ENCODE peak calls at places on chromosomes 12 and 14, in ten cellular contexts. W, S, G, Q, R, D, H, V, A and T are unnamed samples. For H3K36me3, the result is how much of the 10 kb centered on the place peaks cover.

GRCh38 chr12:88600272-88600671 is 20.0 kb upstream of the KITLG start:
- DNase-seq in W (no peak), S (no peak), G (no peak), Q (no peak), R (no peak), D (no peak), H (no peak), V (no peak), A (no peak), T (no peak)

GRCh38 chr14:88535149-88535548 is 19.7 kb downstream of the PTPN21 start:
- DNase-seq in W (no peak), S (no peak), G (no peak), Q (no peak), R (peak), D (no peak), H (no peak), V (no peak), A (no peak), T (no peak)

GRCh38 chr12:22415342-22416309 is 81.1 kb upstream of the ST8SIA1 start:
- DNase-seq in W (peak), S (no peak), G (peak), Q (no peak), R (peak), D (no peak), H (no peak), V (no peak), A (no peak), T (peak)

GRCh38 chr12:6832125-6832524 is 3.9 kb downstream of the P3H3 start:
- DNase-seq in W (no peak), S (peak), G (no peak), Q (no peak), R (no peak), D (no peak), H (no peak), V (no peak), A (no peak), T (no peak)

GRCh38 chr12:42660968-42661937 is 71.7 kb upstream of the PRICKLE1 start:
- DNase-seq in W (no peak), S (no peak), G (no peak), Q (no peak), R (no peak), D (no peak), H (no peak), V (no peak), A (no peak), T (no peak)

GRCh38 chr12:6469609-6470374 is 685 bp downstream of the VAMP1 start:
- DNase-seq in W (no peak), S (no peak), G (no peak), Q (peak), R (no peak), D (no peak), H (no peak), V (peak), A (no peak), T (no peak)

GRCh38 chr12:52043386-52044212 is 7.6 kb upstream of the NR4A1 start:
- DNase-seq in W (peak), S (peak), G (peak), Q (no peak), R (peak), D (no peak), H (peak), V (no peak), A (peak), T (peak)

GRCh38 chr14:85701763-85702162 is 171.8 kb downstream of the FLRT2 start:
- DNase-seq in W (no peak), S (no peak), G (no peak), Q (no peak), R (no peak), D (no peak), H (no peak), V (no peak), A (no peak), T (no peak)

GRCh38 chr12:116760621-116761020 is 22.5 kb downstream of the RNFT2 start:
- DNase-seq in W (no peak), S (no peak), G (no peak), Q (no peak), R (no peak), D (no peak), H (no peak), V (no peak), A (no peak), T (no peak)

GRCh38 chr12:45478931-45479330 is 250.6 kb upstream of the ARID2 start:
- DNase-seq in W (no peak), S (no peak), G (no peak), Q (no peak), R (no peak), D (no peak), H (no peak), V (no peak), A (no peak), T (no peak)

GRCh38 chr12:8057839-8058238 is 8.3 kb downstream of the C3AR1 start:
- DNase-seq in W (no peak), S (no peak), G (no peak), Q (no peak), R (no peak), D (no peak), H (no peak), V (no peak), A (no peak), T (no peak)

GRCh38 chr12:8709124-8709830 is 11.5 kb downstream of the RIMKLB start:
- DNase-seq in W (no peak), S (no peak), G (no peak), Q (no peak), R (no peak), D (no peak), H (no peak), V (no peak), A (no peak), T (no peak)

GRCh38 chr14:101192661-101193000 is 289.1 kb upstream of the RTL1 start:
- DNase-seq in W (no peak), S (no peak), G (no peak), Q (no peak), R (no peak), D (no peak), H (no peak), V (no peak), A (no peak), T (no peak)

GRCh38 chr14:30874999-30875787 is 834 bp downstream of the COCH start:
- DNase-seq in W (no peak), S (no peak), G (no peak), Q (peak), R (no peak), D (no peak), H (no peak), V (no peak), A (no peak), T (no peak)

GRCh38 chr12:6461401-6462233 is 8.9 kb downstream of the VAMP1 start:
- DNase-seq in W (peak), S (peak), G (peak), Q (no peak), R (peak), D (peak), H (no peak), V (peak), A (no peak), T (peak)

GRCh38 chr12:57836442-57837375 is 9.8 kb downstream of the CTDSP2 start:
- DNase-seq in W (peak), S (peak), G (peak), Q (peak), R (peak), D (peak), H (peak), V (peak), A (no peak), T (peak)

GRCh38 chr12:16344269-16344668 is 3.2 kb upstream of the MGST1 start:
- DNase-seq in W (no peak), S (no peak), G (no peak), Q (no peak), R (no peak), D (no peak), H (no peak), V (no peak), A (no peak), T (no peak)

GRCh38 chr14:102699416-102700110 is 77.7 kb upstream of the TRAF3 start:
- DNase-seq in W (no peak), S (no peak), G (no peak), Q (no peak), R (no peak), D (no peak), H (no peak), V (no peak), A (no peak), T (no peak)

GRCh38 chr12:61808856-61809255 is 451.3 kb upstream of the USP15 start:
- DNase-seq in W (no peak), S (no peak), G (no peak), Q (no peak), R (no peak), D (no peak), H (no peak), V (no peak), A (no peak), T (no peak)

GRCh38 chr12:92070864-92071445 is 74.7 kb downstream of the BTG1 start:
- DNase-seq in W (no peak), S (no peak), G (no peak), Q (no peak), R (peak), D (peak), H (no peak), V (no peak), A (no peak), T (no peak)

GRCh38 chr14:64649383-64649998 is 54.7 kb upstream of the PLEKHG3 start:
- DNase-seq in W (peak), S (no peak), G (no peak), Q (no peak), R (peak), D (peak), H (no peak), V (no peak), A (peak), T (peak)

GRCh38 chr12:26097046-26097878 is 27.6 kb downstream of the BHLHE41 start:
- DNase-seq in W (peak), S (peak), G (peak), Q (peak), R (peak), D (peak), H (peak), V (peak), A (peak), T (peak)

GRCh38 chr12:121214855-121215745 is 5.2 kb downstream of the P2RX4 start:
- DNase-seq in W (no peak), S (no peak), G (no peak), Q (peak), R (peak), D (no peak), H (no peak), V (no peak), A (no peak), T (no peak)

GRCh38 chr12:106919910-106920544 is 35.7 kb upstream of the TMEM263 start:
- DNase-seq in W (peak), S (no peak), G (peak), Q (peak), R (peak), D (peak), H (no peak), V (no peak), A (no peak), T (no peak)

GRCh38 chr14:64714432-64715025 is 10.3 kb downstream of the PLEKHG3 start:
- DNase-seq in W (no peak), S (peak), G (no peak), Q (no peak), R (no peak), D (no peak), H (no peak), V (no peak), A (no peak), T (no peak)

GRCh38 chr12:18054925-18055324 is 35.1 kb downstream of the RERGL start:
- DNase-seq in W (no peak), S (no peak), G (no peak), Q (no peak), R (no peak), D (no peak), H (no peak), V (no peak), A (no peak), T (no peak)

GRCh38 chr14:103501041-103501870 is 21.4 kb downstream of the CKB start:
- DNase-seq in W (no peak), S (no peak), G (no peak), Q (no peak), R (no peak), D (no peak), H (no peak), V (no peak), A (no peak), T (no peak)

GRCh38 chr14:99628832-99629618 is 15.9 kb upstream of the HHIPL1 start:
- DNase-seq in W (peak), S (peak), G (peak), Q (peak), R (peak), D (peak), H (peak), V (peak), A (peak), T (peak)

GRCh38 chr12:15563683-15564082 is 225.5 kb downstream of the EPS8 start:
- DNase-seq in W (no peak), S (no peak), G (no peak), Q (no peak), R (peak), D (peak), H (no peak), V (no peak), A (no peak), T (no peak)

GRCh38 chr14:104105822-104106470 is 20.4 kb downstream of the ASPG start:
- DNase-seq in W (no peak), S (peak), G (no peak), Q (no peak), R (no peak), D (no peak), H (peak), V (no peak), A (no peak), T (peak)

DNA sequence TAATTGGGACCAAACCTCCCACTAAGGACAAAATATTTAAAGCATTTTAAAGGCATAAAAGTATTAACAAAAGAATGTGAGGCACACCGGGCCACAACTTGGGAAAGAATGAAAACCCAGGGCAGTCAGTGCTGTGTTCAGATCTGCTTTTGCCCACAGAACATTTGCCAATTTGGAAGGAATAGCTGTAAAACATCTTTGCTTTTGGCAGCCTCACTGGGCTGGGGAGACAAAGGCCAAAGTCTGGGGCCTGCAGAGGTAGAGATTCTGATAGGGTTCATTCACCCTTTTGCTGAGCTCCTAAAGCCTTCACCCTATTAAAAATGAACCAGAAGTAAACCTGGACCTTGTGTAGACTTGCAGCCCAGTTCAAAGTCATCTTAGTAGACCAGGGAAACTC is 82.3 kb downstream of the SYNE3 start:
- DNase-seq in W (no peak), S (no peak), G (no peak), Q (no peak), R (no peak), D (no peak), H (no peak), V (no peak), A (no peak), T (no peak)
- H3K36me3 ChIP-seq in W (under half), S (half or more), G (under half), Q (under half), R (under half), D (under half), H (under half), V (under half), A (under half), T (under half)

DNA sequence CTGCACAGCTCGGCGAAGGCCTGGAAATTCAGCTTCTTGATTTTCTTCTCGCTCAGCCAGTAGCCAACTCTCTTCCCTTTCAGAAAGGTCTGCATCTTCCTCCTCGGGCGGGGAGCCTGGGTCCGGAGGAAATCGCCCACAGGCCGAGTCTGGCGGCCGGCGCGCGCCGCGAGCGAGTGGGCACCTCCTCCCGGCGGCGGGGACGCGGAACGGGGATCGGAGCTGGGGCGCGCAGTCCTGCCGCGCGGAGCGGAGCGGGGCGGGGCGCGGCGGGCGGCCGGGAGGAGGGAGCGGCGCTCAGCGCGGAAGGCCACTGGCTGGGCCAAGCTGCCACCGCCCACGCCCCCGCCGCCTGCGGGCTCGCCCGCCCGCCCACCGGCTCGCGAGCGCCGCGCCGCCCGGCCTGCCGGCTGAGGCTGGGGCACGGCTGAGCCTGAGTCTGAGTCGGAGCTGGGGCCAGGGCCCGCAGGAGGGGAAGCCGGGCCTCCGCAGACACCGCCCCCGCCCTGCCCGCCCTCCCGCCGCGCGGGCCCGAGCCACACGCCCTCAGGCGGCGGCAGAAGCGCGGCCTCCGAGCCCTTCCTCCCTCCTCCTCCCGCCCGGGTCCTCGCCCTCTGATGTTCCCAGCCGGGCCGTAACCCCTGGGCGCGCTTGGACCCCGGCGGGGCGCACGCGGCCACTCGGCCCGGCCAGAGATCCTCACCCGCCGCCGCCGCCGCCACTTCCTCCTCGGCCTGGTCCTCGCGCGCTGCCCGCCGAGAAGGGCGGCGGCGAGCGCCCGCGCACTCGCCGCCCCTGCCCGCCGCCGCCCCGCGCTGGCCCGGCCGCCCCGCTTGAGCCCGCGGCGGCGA is 431 bp downstream of the ITPK1 start:
- DNase-seq in W (peak), S (peak), G (peak), Q (peak), R (peak), D (peak), H (peak), V (peak), A (peak), T (peak)
- TF ChIP-seq POLR2A in W (no peak), S (no peak), G (peak), Q (no peak), R (peak), D (peak), H (no peak), V (peak), A (peak), T (no peak)

GRCh38 chr12:119505001-119505400 is 88.6 kb upstream of the TMEM233 start:
- DNase-seq in W (no peak), S (no peak), G (no peak), Q (no peak), R (no peak), D (no peak), H (no peak), V (no peak), A (no peak), T (no peak)

GRCh38 chr12:119500209-119500608 is 93.4 kb upstream of the TMEM233 start:
- DNase-seq in W (no peak), S (no peak), G (no peak), Q (peak), R (no peak), D (no peak), H (no peak), V (no peak), A (no peak), T (no peak)
- TF ChIP-seq CTCF in W (no peak), S (no peak), G (no peak), Q (no peak), R (no peak), D (no peak), H (no peak), V (no peak), A (no peak), T (no peak)

DNA sequence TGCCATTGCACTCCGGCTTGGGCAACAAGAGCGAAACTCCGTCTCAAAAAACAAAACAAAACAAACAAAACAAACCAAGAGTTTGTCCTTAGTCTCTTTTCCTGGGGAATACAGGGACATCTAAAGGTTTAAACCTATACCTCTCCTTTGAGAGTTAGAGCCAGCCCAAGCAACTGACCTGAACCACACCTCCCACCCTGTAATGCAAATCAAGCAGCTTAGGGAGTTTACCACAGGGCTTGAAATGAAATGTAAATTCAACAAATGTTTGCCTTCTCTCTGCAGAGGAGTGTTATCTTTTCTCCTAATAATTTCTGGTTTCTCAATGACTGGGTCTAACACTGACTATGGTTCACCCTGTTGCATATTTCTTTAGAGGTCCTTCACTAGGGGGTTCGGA is 16.7 kb downstream of the PPP1CC start:
- DNase-seq in W (no peak), S (no peak), G (no peak), Q (no peak), R (no peak), D (no peak), H (no peak), V (no peak), A (no peak), T (no peak)
- H3K36me3 ChIP-seq in W (under half), S (half or more), G (under half), Q (half or more), R (under half), D (under half), H (under half), V (under half), A (half or more), T (half or more)

DNA sequence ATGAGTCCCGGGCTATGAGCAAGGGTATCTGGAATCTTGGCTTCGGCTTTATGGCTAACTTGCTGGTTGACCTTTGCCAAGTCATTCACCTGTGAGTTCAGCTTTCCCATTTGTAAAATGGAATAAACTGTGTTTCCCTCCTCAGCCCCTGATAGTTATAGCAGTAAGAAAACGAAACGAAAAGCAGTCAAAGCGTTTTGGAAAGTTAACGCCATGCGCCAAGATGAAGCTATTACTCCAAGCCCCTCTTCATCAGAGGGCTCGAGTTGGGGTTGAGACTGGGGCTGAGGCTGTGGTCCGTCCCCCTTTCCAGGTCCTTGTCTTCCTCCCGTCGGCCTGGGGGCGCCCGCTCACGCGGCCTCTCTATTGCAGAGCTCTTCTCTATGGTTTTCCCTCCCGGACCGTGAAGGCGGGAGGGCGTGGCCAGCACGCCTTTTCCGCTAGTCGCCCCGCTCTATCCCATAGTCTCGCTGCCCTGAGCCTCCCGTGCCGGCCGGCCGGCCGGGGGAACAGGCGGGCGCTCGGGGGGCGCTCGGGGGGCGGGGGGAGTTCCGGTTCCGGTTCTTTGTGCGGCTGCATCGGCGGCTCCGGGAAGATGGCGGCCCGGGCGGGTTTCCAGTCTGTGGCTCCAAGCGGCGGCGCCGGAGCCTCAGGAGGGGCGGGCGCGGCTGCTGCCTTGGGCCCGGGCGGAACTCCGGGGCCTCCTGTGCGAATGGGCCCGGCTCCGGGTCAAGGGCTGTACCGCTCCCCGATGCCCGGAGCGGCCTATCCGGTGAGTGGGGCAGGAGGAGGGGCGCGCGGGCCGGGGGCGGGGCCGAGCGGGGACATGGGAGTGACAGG is at the start of gene SMARCD1:
- DNase-seq in W (peak), S (peak), G (peak), Q (peak), R (peak), D (peak), H (peak), V (peak), A (peak), T (peak)
- TF ChIP-seq POLR2A in W (no peak), S (no peak), G (no peak), Q (peak), R (peak), D (peak), H (no peak), V (no peak), A (peak), T (no peak)